ENCODE peak calls at places on chromosomes 6 and 20, in seven cellular contexts. O is GM23338; B is psoas muscle; D is fibroblast of mammary gland; K is CD8-positive, alpha-beta memory T cell; I is coronary artery; G is CD4-positive, CD25-positive, alpha-beta regulatory T cell. H is an unnamed sample.

GRCh38 chr20:43955244-43956191 is 40.9 kb downstream of the TOX2 start:
- DNase-seq in O (no peak), B (no peak), D (peak), K (peak), I (no peak), G (peak), H (peak)

GRCh38 chr6:113819169-113819830 is 37.8 kb upstream of the MARCKS start:
- DNase-seq in O (no peak), B (no peak), D (no peak), K (no peak), I (no peak), G (no peak), H (no peak)

GRCh38 chr6:131572686-131573415 is at the start of gene ARG1:
- DNase-seq in O (no peak), B (no peak), D (no peak), K (no peak), I (no peak), G (no peak), H (no peak)

GRCh38 chr6:45607818-45608217 is 230.1 kb upstream of the SUPT3H start:
- DNase-seq in O (no peak), B (no peak), D (peak), K (no peak), I (no peak), G (no peak), H (no peak)

GRCh38 chr20:21564127-21564773 is 50.4 kb upstream of the NKX2-2 start:
- DNase-seq in O (no peak), B (no peak), D (no peak), K (no peak), I (no peak), G (no peak), H (no peak)

GRCh38 chr20:44745560-44746366 is at the start of gene KCNK15:
- DNase-seq in O (peak), B (peak), D (no peak), K (peak), I (no peak), G (peak), H (no peak)

GRCh38 chr6:149170564-149171452 is 146.7 kb upstream of the TAB2 start:
- DNase-seq in O (no peak), B (peak), D (peak), K (no peak), I (no peak), G (no peak), H (peak)

GRCh38 chr20:59824711-59825562 is 108.5 kb downstream of the SYCP2 start:
- DNase-seq in O (no peak), B (no peak), D (no peak), K (no peak), I (peak), G (no peak), H (no peak)

GRCh38 chr6:142374965-142375733 is 73.3 kb downstream of the ADGRG6 start:
- DNase-seq in O (no peak), B (no peak), D (peak), K (no peak), I (no peak), G (no peak), H (no peak)

GRCh38 chr6:70668499-70668812 is 773 bp downstream of the SMAP1 start:
- DNase-seq in O (no peak), B (no peak), D (no peak), K (peak), I (no peak), G (peak), H (no peak)

GRCh38 chr20:58705525-58705924 is 12.9 kb downstream of the NPEPL1 start:
- DNase-seq in O (no peak), B (no peak), D (no peak), K (no peak), I (no peak), G (no peak), H (no peak)

GRCh38 chr20:5313916-5314315 is 2.8 kb downstream of the PROKR2 start:
- DNase-seq in O (no peak), B (no peak), D (no peak), K (no peak), I (no peak), G (no peak), H (no peak)

GRCh38 chr20:5315807-5316187 is 957 bp downstream of the PROKR2 start:
- DNase-seq in O (peak), B (no peak), D (no peak), K (no peak), I (no peak), G (no peak), H (no peak)

GRCh38 chr20:5312518-5312917 is 4.2 kb downstream of the PROKR2 start:
- DNase-seq in O (no peak), B (no peak), D (no peak), K (no peak), I (no peak), G (no peak), H (no peak)

DNA sequence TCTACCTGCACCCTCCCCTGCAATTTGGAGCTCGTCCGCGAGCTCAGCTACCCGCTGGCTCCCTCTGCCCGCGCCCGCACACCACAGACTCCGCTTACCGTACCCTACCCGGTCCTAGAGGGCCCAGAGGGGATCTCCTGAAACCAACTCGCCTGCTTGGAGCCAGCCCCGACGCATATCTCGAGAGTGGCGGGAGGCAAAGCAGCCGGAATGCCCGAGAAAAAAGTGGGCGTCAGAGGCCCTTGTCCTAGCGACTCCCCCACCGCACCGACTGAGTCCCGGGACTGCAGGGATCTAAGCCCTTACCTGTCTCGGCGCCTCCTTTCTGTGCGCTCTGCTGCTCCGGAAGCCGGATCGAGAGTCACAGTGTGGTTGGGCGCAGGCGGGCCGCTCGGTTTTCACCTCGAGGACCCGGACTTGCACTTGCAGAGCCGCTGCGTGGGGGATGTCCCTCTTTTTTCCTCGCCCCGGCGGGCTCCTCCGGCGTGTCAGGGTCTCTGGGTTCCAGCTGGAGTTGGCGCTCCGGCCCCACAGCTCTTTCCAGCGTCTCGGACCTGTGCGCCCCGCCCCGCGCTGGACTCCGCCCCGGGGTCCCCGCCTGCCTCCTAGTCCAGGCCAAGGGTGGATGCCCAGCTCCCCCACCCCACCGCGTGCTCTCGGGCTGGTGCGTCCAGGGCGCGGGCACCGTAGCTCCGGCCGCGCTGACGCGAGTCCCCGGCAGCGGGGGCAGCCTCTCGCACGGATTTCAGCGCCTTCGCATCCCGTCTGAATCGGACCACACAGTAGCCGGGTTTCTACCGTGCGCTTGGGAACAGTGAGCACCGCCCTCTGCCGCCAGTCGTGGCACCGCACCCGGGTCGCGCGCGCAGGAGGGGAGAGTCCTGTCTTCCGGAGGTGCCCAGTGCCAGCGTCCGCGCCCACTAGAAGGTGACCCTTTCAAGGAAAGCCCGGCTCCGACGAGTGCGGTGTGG is at the start of gene PROKR2:
- DNase-seq in O (peak), B (no peak), D (no peak), K (no peak), I (no peak), G (peak), H (no peak)
- H3K4me3 ChIP-seq in O (peak), B (no peak), D (no peak), K (no peak), I (no peak), G (no peak), H (no peak)

DNA sequence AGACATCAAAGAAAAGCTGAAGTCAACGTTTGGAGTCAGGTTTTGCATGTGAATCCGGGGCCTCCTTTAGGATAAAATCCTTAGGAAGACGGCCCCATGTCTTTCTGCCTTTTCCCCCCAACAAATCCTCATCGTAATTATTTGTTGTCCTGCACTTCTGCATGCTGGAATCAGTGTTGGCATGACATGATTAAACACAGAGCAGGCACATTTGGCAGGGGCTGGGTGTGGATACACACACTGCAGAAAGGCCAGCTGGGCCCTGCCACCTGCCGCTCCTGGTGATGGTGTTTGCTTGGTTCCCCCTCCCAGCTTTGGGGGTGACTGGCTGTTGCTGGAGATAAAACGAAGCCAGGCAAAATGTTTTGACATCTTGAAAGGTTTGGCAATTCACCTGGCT is 46.3 kb upstream of the FOXA2 start:
- DNase-seq in O (no peak), B (no peak), D (no peak), K (no peak), I (no peak), G (no peak), H (no peak)
- H3K4me3 ChIP-seq in O (no peak), B (no peak), D (no peak), K (no peak), I (no peak), G (no peak), H (no peak)

GRCh38 chr6:28659250-28659566 is 133.5 kb downstream of the GPX5 start:
- DNase-seq in O (no peak), B (no peak), D (no peak), K (no peak), I (no peak), G (no peak), H (no peak)
- H3K4me3 ChIP-seq in O (peak), B (peak), D (peak), K (no peak), I (peak), G (peak), H (peak)

GRCh38 chr6:4649728-4650127 is 126.5 kb upstream of the CDYL start:
- DNase-seq in O (no peak), B (no peak), D (peak), K (no peak), I (no peak), G (no peak), H (no peak)

GRCh38 chr6:4651831-4652467 is 124.3 kb upstream of the CDYL start:
- DNase-seq in O (no peak), B (no peak), D (no peak), K (no peak), I (no peak), G (no peak), H (no peak)

GRCh38 chr6:4645713-4646356 is 130.4 kb upstream of the CDYL start:
- DNase-seq in O (peak), B (no peak), D (no peak), K (no peak), I (no peak), G (no peak), H (no peak)

GRCh38 chr6:4644962-4645361 is 131.2 kb upstream of the CDYL start:
- DNase-seq in O (no peak), B (no peak), D (no peak), K (no peak), I (no peak), G (no peak), H (no peak)

DNA sequence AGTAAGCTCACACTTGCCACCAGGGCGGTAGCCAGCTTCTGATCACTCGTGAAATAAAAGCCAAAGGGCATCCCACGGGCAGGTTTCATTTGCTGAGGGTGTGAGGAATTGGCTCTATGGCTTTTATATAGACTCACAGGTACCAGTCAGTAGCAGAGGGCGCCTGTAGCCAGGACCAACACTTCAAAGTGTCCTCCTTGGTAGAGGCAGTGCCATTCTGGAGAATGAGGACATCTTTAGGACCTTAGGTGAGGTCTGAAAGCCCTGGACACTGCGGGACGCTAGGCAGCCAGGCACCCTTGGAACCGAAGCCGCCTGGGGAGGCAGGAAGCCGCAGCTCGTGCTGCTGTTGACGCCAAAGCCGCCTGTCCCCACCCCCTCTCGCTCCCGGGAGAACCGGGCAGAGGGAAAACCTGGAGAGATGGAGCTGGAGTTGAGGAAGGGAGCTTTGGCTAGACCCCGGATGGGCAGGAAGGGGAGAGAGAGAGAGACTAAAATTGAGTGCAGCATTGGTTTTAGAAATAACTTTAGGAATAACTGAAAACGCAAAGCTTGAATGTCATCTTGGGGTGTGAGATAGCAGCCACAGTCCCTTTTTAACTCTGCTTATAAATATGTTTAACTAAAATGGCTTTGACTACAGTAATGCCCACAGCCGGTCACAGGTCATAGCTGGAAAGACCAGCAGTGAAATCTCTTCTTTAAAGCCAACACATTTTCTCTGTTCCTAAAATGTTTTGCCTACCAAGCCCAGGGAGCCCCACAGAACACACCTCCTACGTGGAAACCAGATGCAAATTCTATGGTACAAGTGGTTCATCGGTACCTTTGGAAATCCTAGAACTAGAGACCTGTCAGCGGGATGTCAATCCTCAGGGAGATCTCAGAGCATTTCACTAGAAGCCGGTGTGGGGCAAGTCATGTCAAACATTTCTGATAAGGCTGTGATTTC is 128.5 kb upstream of the CDYL start:
- DNase-seq in O (peak), B (peak), D (peak), K (no peak), I (peak), G (peak), H (no peak)
- H3K4me3 ChIP-seq in O (peak), B (peak), D (peak), K (no peak), I (peak), G (no peak), H (no peak)

GRCh38 chr20:34710568-34710839 is 6.4 kb downstream of the TP53INP2 start:
- DNase-seq in O (no peak), B (no peak), D (no peak), K (no peak), I (no peak), G (no peak), H (no peak)
- H3K4me3 ChIP-seq in O (peak), B (peak), D (peak), K (no peak), I (peak), G (peak), H (peak)